ENCODE peak calls at places on chromosomes 6 and 20, in four cellular contexts. One of them, this sample, is unnamed.

GRCh38 chr20:2751868-2752630 is 48.4 kb downstream of the CPXM1 start:
- DNase-seq in choroid plexus epithelial cell: no peak
- DNase-seq in stimulated activated CD4-positive, alpha-beta T cell treated with anti-CD3 and anti-CD28 coated beads, Interleukin-2, amount 100 ng/mL, for 48 hours: peak
- DNase-seq in Kasumi-1: peak
- DNase-seq in this sample: no peak

GRCh38 chr6:73525546-73526330 is 4.9 kb upstream of the EEF1A1 start:
- DNase-seq in choroid plexus epithelial cell: no peak
- DNase-seq in stimulated activated CD4-positive, alpha-beta T cell treated with anti-CD3 and anti-CD28 coated beads, Interleukin-2, amount 100 ng/mL, for 48 hours: no peak
- DNase-seq in Kasumi-1: no peak
- DNase-seq in this sample: no peak

GRCh38 chr6:166864333-166864732 is 92.0 kb downstream of the RNASET2 start:
- DNase-seq in choroid plexus epithelial cell: no peak
- DNase-seq in stimulated activated CD4-positive, alpha-beta T cell treated with anti-CD3 and anti-CD28 coated beads, Interleukin-2, amount 100 ng/mL, for 48 hours: no peak
- DNase-seq in Kasumi-1: no peak
- DNase-seq in this sample: no peak

GRCh38 chr20:62063601-62063980 is 2.1 kb downstream of the TAF4 start:
- DNase-seq in choroid plexus epithelial cell: peak
- DNase-seq in stimulated activated CD4-positive, alpha-beta T cell treated with anti-CD3 and anti-CD28 coated beads, Interleukin-2, amount 100 ng/mL, for 48 hours: no peak
- DNase-seq in Kasumi-1: peak
- DNase-seq in this sample: no peak

GRCh38 chr6:3455121-3455489 is 1.7 kb downstream of the SLC22A23 start:
- DNase-seq in choroid plexus epithelial cell: no peak
- DNase-seq in stimulated activated CD4-positive, alpha-beta T cell treated with anti-CD3 and anti-CD28 coated beads, Interleukin-2, amount 100 ng/mL, for 48 hours: peak
- DNase-seq in Kasumi-1: no peak
- DNase-seq in this sample: no peak

GRCh38 chr20:52083627-52084232 is 107.8 kb downstream of the ZFP64 start:
- DNase-seq in choroid plexus epithelial cell: peak
- DNase-seq in stimulated activated CD4-positive, alpha-beta T cell treated with anti-CD3 and anti-CD28 coated beads, Interleukin-2, amount 100 ng/mL, for 48 hours: peak
- DNase-seq in Kasumi-1: peak
- DNase-seq in this sample: peak

GRCh38 chr6:125827788-125828313 is 37.1 kb downstream of the NCOA7 start:
- DNase-seq in choroid plexus epithelial cell: no peak
- DNase-seq in stimulated activated CD4-positive, alpha-beta T cell treated with anti-CD3 and anti-CD28 coated beads, Interleukin-2, amount 100 ng/mL, for 48 hours: no peak
- DNase-seq in Kasumi-1: no peak
- DNase-seq in this sample: peak

GRCh38 chr20:36754656-36755222 is 8.8 kb upstream of the NDRG3 start:
- DNase-seq in choroid plexus epithelial cell: peak
- DNase-seq in stimulated activated CD4-positive, alpha-beta T cell treated with anti-CD3 and anti-CD28 coated beads, Interleukin-2, amount 100 ng/mL, for 48 hours: no peak
- DNase-seq in Kasumi-1: peak
- DNase-seq in this sample: peak

GRCh38 chr6:127202676-127203075 is 64.0 kb upstream of the RNF146 start:
- DNase-seq in choroid plexus epithelial cell: no peak
- DNase-seq in stimulated activated CD4-positive, alpha-beta T cell treated with anti-CD3 and anti-CD28 coated beads, Interleukin-2, amount 100 ng/mL, for 48 hours: no peak
- DNase-seq in Kasumi-1: no peak
- DNase-seq in this sample: no peak

GRCh38 chr6:19613678-19614077 is 223.5 kb upstream of the ID4 start:
- DNase-seq in choroid plexus epithelial cell: peak
- DNase-seq in stimulated activated CD4-positive, alpha-beta T cell treated with anti-CD3 and anti-CD28 coated beads, Interleukin-2, amount 100 ng/mL, for 48 hours: no peak
- DNase-seq in Kasumi-1: no peak
- DNase-seq in this sample: no peak

GRCh38 chr6:13275435-13275989 is 52.8 kb downstream of the TBC1D7 start:
- DNase-seq in choroid plexus epithelial cell: no peak
- DNase-seq in stimulated activated CD4-positive, alpha-beta T cell treated with anti-CD3 and anti-CD28 coated beads, Interleukin-2, amount 100 ng/mL, for 48 hours: no peak
- DNase-seq in Kasumi-1: no peak
- DNase-seq in this sample: no peak

GRCh38 chr6:100230976-100231316 is 233.8 kb downstream of the SIM1 start:
- DNase-seq in choroid plexus epithelial cell: no peak
- DNase-seq in stimulated activated CD4-positive, alpha-beta T cell treated with anti-CD3 and anti-CD28 coated beads, Interleukin-2, amount 100 ng/mL, for 48 hours: no peak
- DNase-seq in Kasumi-1: no peak
- DNase-seq in this sample: no peak

GRCh38 chr6:14738933-14739332 is 506.9 kb upstream of the JARID2 start:
- DNase-seq in choroid plexus epithelial cell: no peak
- DNase-seq in stimulated activated CD4-positive, alpha-beta T cell treated with anti-CD3 and anti-CD28 coated beads, Interleukin-2, amount 100 ng/mL, for 48 hours: no peak
- DNase-seq in Kasumi-1: no peak
- DNase-seq in this sample: no peak

GRCh38 chr6:160261991-160262718 is 3.5 kb upstream of the SLC22A2 start:
- DNase-seq in choroid plexus epithelial cell: peak
- DNase-seq in stimulated activated CD4-positive, alpha-beta T cell treated with anti-CD3 and anti-CD28 coated beads, Interleukin-2, amount 100 ng/mL, for 48 hours: no peak
- DNase-seq in Kasumi-1: no peak
- DNase-seq in this sample: peak

GRCh38 chr6:80771941-80772340 is 665.5 kb downstream of the BCKDHB start:
- DNase-seq in choroid plexus epithelial cell: peak
- DNase-seq in stimulated activated CD4-positive, alpha-beta T cell treated with anti-CD3 and anti-CD28 coated beads, Interleukin-2, amount 100 ng/mL, for 48 hours: no peak
- DNase-seq in Kasumi-1: peak
- DNase-seq in this sample: peak

GRCh38 chr6:117165921-117166499 is 99.3 kb upstream of the VGLL2 start:
- DNase-seq in choroid plexus epithelial cell: no peak
- DNase-seq in stimulated activated CD4-positive, alpha-beta T cell treated with anti-CD3 and anti-CD28 coated beads, Interleukin-2, amount 100 ng/mL, for 48 hours: no peak
- DNase-seq in Kasumi-1: no peak
- DNase-seq in this sample: peak

GRCh38 chr20:34452281-34452982 is 63.8 kb upstream of the DYNLRB1 start:
- DNase-seq in choroid plexus epithelial cell: no peak
- DNase-seq in stimulated activated CD4-positive, alpha-beta T cell treated with anti-CD3 and anti-CD28 coated beads, Interleukin-2, amount 100 ng/mL, for 48 hours: no peak
- DNase-seq in Kasumi-1: no peak
- DNase-seq in this sample: no peak

GRCh38 chr6:97322226-97322625 is 39.2 kb upstream of the MMS22L start:
- DNase-seq in choroid plexus epithelial cell: no peak
- DNase-seq in stimulated activated CD4-positive, alpha-beta T cell treated with anti-CD3 and anti-CD28 coated beads, Interleukin-2, amount 100 ng/mL, for 48 hours: no peak
- DNase-seq in Kasumi-1: no peak
- DNase-seq in this sample: no peak

GRCh38 chr6:147641511-147641910 is 133.0 kb downstream of the SAMD5 start:
- DNase-seq in choroid plexus epithelial cell: no peak
- DNase-seq in stimulated activated CD4-positive, alpha-beta T cell treated with anti-CD3 and anti-CD28 coated beads, Interleukin-2, amount 100 ng/mL, for 48 hours: no peak
- DNase-seq in Kasumi-1: no peak
- DNase-seq in this sample: no peak

GRCh38 chr20:38714308-38714707 is 10.0 kb upstream of the SLC32A1 start:
- DNase-seq in choroid plexus epithelial cell: no peak
- DNase-seq in stimulated activated CD4-positive, alpha-beta T cell treated with anti-CD3 and anti-CD28 coated beads, Interleukin-2, amount 100 ng/mL, for 48 hours: no peak
- DNase-seq in Kasumi-1: no peak
- DNase-seq in this sample: no peak

GRCh38 chr6:33720998-33721397 is 9.5 kb upstream of the UQCC2 start:
- DNase-seq in choroid plexus epithelial cell: no peak
- DNase-seq in stimulated activated CD4-positive, alpha-beta T cell treated with anti-CD3 and anti-CD28 coated beads, Interleukin-2, amount 100 ng/mL, for 48 hours: no peak
- DNase-seq in Kasumi-1: no peak
- DNase-seq in this sample: no peak

GRCh38 chr6:26094036-26094435 is 6.8 kb downstream of the HFE start:
- DNase-seq in choroid plexus epithelial cell: no peak
- DNase-seq in stimulated activated CD4-positive, alpha-beta T cell treated with anti-CD3 and anti-CD28 coated beads, Interleukin-2, amount 100 ng/mL, for 48 hours: no peak
- DNase-seq in Kasumi-1: no peak
- DNase-seq in this sample: no peak

GRCh38 chr20:38307371-38308046 is 3.6 kb downstream of the BPI start:
- DNase-seq in choroid plexus epithelial cell: peak
- DNase-seq in stimulated activated CD4-positive, alpha-beta T cell treated with anti-CD3 and anti-CD28 coated beads, Interleukin-2, amount 100 ng/mL, for 48 hours: no peak
- DNase-seq in Kasumi-1: no peak
- DNase-seq in this sample: no peak

This sample was measured in OCI-M1.